ENCODE peak calls at places on chromosomes 6 and 20, in nine cellular contexts. P, Q, I, U, W, M, T, Z and B are unnamed samples.

GRCh38 chr6:47138046-47138445 is 95.9 kb upstream of the ADGRF1 start:
- DNase-seq in T (no peak), U (no peak), W (no peak), Q (no peak), M (peak), Z (no peak), P (no peak), I (no peak), B (no peak)

GRCh38 chr6:145929037-145929633 is 35.0 kb downstream of the SHPRH start:
- DNase-seq in Z (peak), Q (no peak), W (peak), P (peak), T (peak), I (no peak), U (no peak), M (peak), B (no peak)

GRCh38 chr6:152595507-152595906 is 41.7 kb downstream of the SYNE1 start:
- DNase-seq in T (no peak), U (no peak), P (peak), Z (no peak), M (peak), I (no peak), W (peak), Q (peak), B (no peak)

GRCh38 chr6:125142614-125143013 is 11.0 kb upstream of the TPD52L1 start:
- DNase-seq in Z (no peak), P (no peak), T (peak), Q (no peak), U (no peak), I (no peak), M (peak), W (no peak), B (no peak)

GRCh38 chr6:33427585-33428218 is 7.8 kb downstream of the SYNGAP1 start:
- DNase-seq in U (peak), W (peak), I (peak), M (no peak), Z (no peak), T (no peak), Q (peak), P (no peak), B (peak)

GRCh38 chr6:26240157-26240980 is 124.6 kb upstream of the BTN3A2 start:
- DNase-seq in W (no peak), Z (peak), Q (peak), P (peak), I (no peak), M (peak), U (peak), T (peak), B (peak)

GRCh38 chr6:34319471-34319885 is 70.7 kb upstream of the SMIM29 start:
- DNase-seq in M (no peak), P (no peak), T (no peak), Q (no peak), U (no peak), I (no peak), Z (no peak), W (peak), B (no peak)

GRCh38 chr6:2848851-2849250 is 7.2 kb upstream of the SERPINB1 start:
- DNase-seq in U (no peak), Q (no peak), I (no peak), P (no peak), W (no peak), M (no peak), T (no peak), Z (no peak), B (no peak)

GRCh38 chr6:30657454-30657853 is 10.5 kb downstream of the C6orf136 start:
- DNase-seq in M (no peak), I (no peak), T (no peak), Z (no peak), P (no peak), Q (no peak), U (no peak), W (no peak), B (no peak)

DNA sequence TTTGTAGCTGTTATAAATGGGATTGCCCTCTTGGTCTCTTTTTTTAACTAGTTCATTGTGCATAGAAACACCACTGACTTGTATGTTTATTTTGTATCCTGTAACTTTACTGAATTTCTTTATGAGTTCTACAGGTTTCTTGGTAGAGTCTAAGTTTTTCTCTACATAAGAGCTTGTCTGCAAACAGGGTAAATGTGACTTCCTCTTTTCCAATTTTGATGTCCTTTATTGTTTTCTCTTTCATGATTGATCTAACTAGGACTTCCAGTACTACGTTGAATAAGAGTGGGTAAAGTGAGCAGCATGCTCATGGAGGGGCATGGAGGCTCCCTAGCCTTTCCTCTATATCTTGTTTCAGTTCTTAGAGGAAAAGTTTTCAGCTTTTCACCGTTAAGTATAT is 3.0 kb upstream of the WFDC10A start:
- DNase-seq in M (no peak), U (no peak), P (no peak), T (no peak), Z (no peak), W (no peak), I (no peak), Q (no peak), B (no peak)
- TF ChIP-seq CTCF in M (no peak), U (no peak), P (no peak), T (no peak), Z (no peak), W (no peak), I (no peak), Q (no peak), B (no peak)

DNA sequence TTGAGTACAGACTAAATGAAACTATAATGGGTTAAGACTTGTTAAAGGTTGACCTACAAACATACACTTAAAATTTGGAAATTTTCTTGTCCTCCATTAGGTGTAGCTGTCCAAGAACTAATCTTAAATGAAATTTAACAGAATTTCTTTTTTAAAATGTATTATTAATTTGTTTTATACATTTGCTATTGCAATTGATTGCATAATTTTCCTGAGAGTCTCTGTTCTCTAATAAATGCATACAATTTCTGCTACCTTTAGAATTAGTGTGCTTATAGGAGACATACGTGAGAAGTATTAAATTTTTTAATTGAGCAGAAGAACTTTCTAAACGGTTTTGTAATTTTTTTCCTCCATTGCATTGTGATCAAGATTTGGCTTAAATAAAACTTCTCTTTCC is 1.5 kb downstream of the FAM135A start:
- DNase-seq in M (no peak), P (no peak), T (no peak), U (no peak), Z (no peak), I (no peak), Q (no peak), W (no peak), B (no peak)
- H3K4me3 ChIP-seq in M (peak), P (peak), T (peak), U (peak), Z (no peak), I (no peak), Q (no peak), W (peak), B (no peak)

DNA sequence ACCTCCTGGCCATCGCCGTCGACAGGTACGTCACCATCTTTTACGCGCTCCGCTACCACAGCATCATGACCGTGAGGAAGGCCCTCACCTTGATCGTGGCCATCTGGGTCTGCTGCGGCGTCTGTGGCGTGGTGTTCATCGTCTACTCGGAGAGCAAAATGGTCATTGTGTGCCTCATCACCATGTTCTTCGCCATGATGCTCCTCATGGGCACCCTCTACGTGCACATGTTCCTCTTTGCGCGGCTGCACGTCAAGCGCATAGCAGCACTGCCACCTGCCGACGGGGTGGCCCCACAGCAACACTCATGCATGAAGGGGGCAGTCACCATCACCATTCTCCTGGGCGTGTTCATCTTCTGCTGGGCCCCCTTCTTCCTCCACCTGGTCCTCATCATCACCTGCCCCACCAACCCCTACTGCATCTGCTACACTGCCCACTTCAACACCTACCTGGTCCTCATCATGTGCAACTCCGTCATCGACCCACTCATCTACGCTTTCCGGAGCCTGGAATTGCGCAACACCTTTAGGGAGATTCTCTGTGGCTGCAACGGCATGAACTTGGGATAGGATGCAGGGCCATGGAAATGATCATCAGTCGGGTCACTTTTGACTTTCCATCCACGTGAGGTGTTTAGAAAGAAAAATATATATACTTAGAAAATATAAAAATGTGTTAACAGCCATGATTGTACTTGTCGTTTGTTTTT is 868 bp downstream of the MC3R start:
- DNase-seq in W (peak), U (no peak), P (peak), T (no peak), M (peak), Q (no peak), Z (no peak), I (no peak), B (no peak)
- TF ChIP-seq CTCF in W (peak), U (no peak), P (no peak), T (peak), M (peak), Q (no peak), Z (peak), I (peak), B (no peak)

GRCh38 chr20:62365814-62366369 is 1.2 kb downstream of the LAMA5 start:
- DNase-seq in M (peak), U (peak), T (no peak), P (no peak), W (peak), Q (no peak), Z (no peak), I (no peak), B (no peak)

GRCh38 chr20:62362991-62363919 is 3.9 kb downstream of the LAMA5 start:
- DNase-seq in Z (no peak), Q (peak), P (no peak), U (peak), T (no peak), M (no peak), I (no peak), W (peak), B (peak)

GRCh38 chr20:62362590-62362940 is 4.5 kb downstream of the LAMA5 start:
- DNase-seq in I (no peak), U (no peak), Z (no peak), P (no peak), Q (no peak), T (no peak), W (no peak), M (no peak), B (no peak)

GRCh38 chr20:62364911-62365736 is 2.0 kb downstream of the LAMA5 start:
- DNase-seq in Z (no peak), U (peak), M (no peak), T (no peak), I (no peak), Q (peak), P (no peak), W (no peak), B (peak)

GRCh38 chr20:62363920-62364851 is 2.9 kb downstream of the LAMA5 start:
- DNase-seq in T (no peak), M (peak), U (peak), Q (peak), I (no peak), W (no peak), P (peak), Z (no peak), B (peak)
- H3K4me3 ChIP-seq in T (no peak), M (peak), U (peak), Q (no peak), I (no peak), W (peak), P (no peak), Z (no peak), B (no peak)

GRCh38 chr6:93779086-93779858 is 359.9 kb upstream of the EPHA7 start:
- DNase-seq in I (no peak), U (peak), P (peak), Z (no peak), M (peak), W (no peak), T (no peak), Q (no peak), B (no peak)
- TF ChIP-seq CTCF in I (no peak), U (peak), P (peak), Z (no peak), M (peak), W (no peak), T (no peak), Q (no peak), B (no peak)